ENCODE peak calls at places on chromosomes 16 and 17, in four cellular contexts. One of them, this sample, is unnamed.

GRCh38 chr17:73343168-73343634 is 31.4 kb upstream of the CDC42EP4 start:
- DNase-seq in HCT116: no peak
- DNase-seq in colonic mucosa: no peak
- DNase-seq in prostate gland: no peak
- DNase-seq in this sample: peak

GRCh38 chr17:7695586-7695985 is 7.3 kb downstream of the WRAP53 start:
- DNase-seq in HCT116: no peak
- DNase-seq in colonic mucosa: no peak
- DNase-seq in prostate gland: no peak
- DNase-seq in this sample: no peak

GRCh38 chr16:89507219-89507833 is 877 bp upstream of the SPG7 start:
- DNase-seq in HCT116: no peak
- DNase-seq in colonic mucosa: peak
- DNase-seq in prostate gland: no peak
- DNase-seq in this sample: no peak

GRCh38 chr17:30378191-30378796 is 433 bp upstream of the CPD start:
- DNase-seq in HCT116: no peak
- DNase-seq in colonic mucosa: peak
- DNase-seq in prostate gland: no peak
- DNase-seq in this sample: peak

GRCh38 chr16:16175296-16175695 is 48.0 kb downstream of the ABCC6 start:
- DNase-seq in HCT116: no peak
- DNase-seq in colonic mucosa: no peak
- DNase-seq in prostate gland: no peak
- DNase-seq in this sample: no peak

GRCh38 chr17:6462692-6463091 is 18.4 kb downstream of the PIMREG start:
- DNase-seq in HCT116: no peak
- DNase-seq in colonic mucosa: no peak
- DNase-seq in prostate gland: no peak
- DNase-seq in this sample: no peak

GRCh38 chr17:61926831-61927210 is 961 bp downstream of the INTS2 start:
- DNase-seq in HCT116: no peak
- DNase-seq in colonic mucosa: no peak
- DNase-seq in prostate gland: no peak
- DNase-seq in this sample: no peak

GRCh38 chr17:28744104-28744801 is 442 bp downstream of the TRAF4 start:
- DNase-seq in HCT116: no peak
- DNase-seq in colonic mucosa: peak
- DNase-seq in prostate gland: no peak
- DNase-seq in this sample: peak

GRCh38 chr16:84486126-84486525 is 18.3 kb downstream of the MEAK7 start:
- DNase-seq in HCT116: no peak
- DNase-seq in colonic mucosa: no peak
- DNase-seq in prostate gland: no peak
- DNase-seq in this sample: no peak

GRCh38 chr17:13490906-13491502 is 110.7 kb downstream of the HS3ST3A1 start:
- DNase-seq in HCT116: no peak
- DNase-seq in colonic mucosa: no peak
- DNase-seq in prostate gland: no peak
- DNase-seq in this sample: no peak

GRCh38 chr16:66382171-66382965 is 15.9 kb downstream of the CDH5 start:
- DNase-seq in HCT116: no peak
- DNase-seq in colonic mucosa: no peak
- DNase-seq in prostate gland: no peak
- DNase-seq in this sample: no peak

GRCh38 chr17:66950325-66950724 is 14.2 kb upstream of the CACNG4 start:
- DNase-seq in HCT116: no peak
- DNase-seq in colonic mucosa: no peak
- DNase-seq in prostate gland: no peak
- DNase-seq in this sample: no peak

GRCh38 chr17:46894476-46895151 is 28.3 kb upstream of the GOSR2 start:
- DNase-seq in HCT116: no peak
- DNase-seq in colonic mucosa: no peak
- DNase-seq in prostate gland: no peak
- DNase-seq in this sample: peak

GRCh38 chr17:44235583-44235936 is 16.1 kb upstream of the UBTF start:
- DNase-seq in HCT116: peak
- DNase-seq in colonic mucosa: no peak
- DNase-seq in prostate gland: no peak
- DNase-seq in this sample: no peak

GRCh38 chr17:44230139-44230695 is 10.7 kb upstream of the UBTF start:
- DNase-seq in HCT116: no peak
- DNase-seq in colonic mucosa: no peak
- DNase-seq in prostate gland: no peak
- DNase-seq in this sample: no peak

GRCh38 chr17:44233582-44233981 is 14.1 kb upstream of the UBTF start:
- DNase-seq in HCT116: no peak
- DNase-seq in colonic mucosa: no peak
- DNase-seq in prostate gland: no peak
- DNase-seq in this sample: no peak

GRCh38 chr17:44236444-44236991 is 17.0 kb upstream of the UBTF start:
- DNase-seq in HCT116: no peak
- DNase-seq in colonic mucosa: no peak
- DNase-seq in prostate gland: no peak
- DNase-seq in this sample: no peak

DNA sequence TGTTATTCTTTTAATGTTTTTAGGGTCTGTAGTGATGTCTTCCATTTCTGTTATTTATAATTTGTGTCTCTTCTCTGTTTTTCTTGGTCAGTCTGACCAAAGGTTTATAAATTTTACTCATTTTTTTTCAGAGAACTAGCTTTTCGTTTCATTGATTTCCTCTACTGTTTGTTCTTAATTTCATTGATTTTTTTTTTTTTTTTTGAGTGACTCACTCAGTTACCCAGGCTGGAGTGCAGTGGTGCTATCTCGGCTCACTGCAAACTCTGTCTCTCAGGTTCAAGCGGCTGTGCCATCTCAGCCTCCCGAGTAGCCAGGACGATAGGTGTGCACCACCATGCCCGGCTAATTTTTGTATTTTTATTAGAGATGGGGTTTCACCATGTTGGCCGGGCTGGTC is 12.6 kb upstream of the UBTF start:
- DNase-seq in HCT116: no peak
- DNase-seq in colonic mucosa: no peak
- DNase-seq in prostate gland: no peak
- DNase-seq in this sample: no peak
- H3K4me3 ChIP-seq in HCT116: no peak
- H3K4me3 ChIP-seq in colonic mucosa: no peak
- H3K4me3 ChIP-seq in prostate gland: no peak
- H3K4me3 ChIP-seq in this sample: no peak

GRCh38 chr16:57514891-57515600 is 21.3 kb downstream of the CCDC102A start:
- DNase-seq in HCT116: no peak
- DNase-seq in colonic mucosa: no peak
- DNase-seq in prostate gland: no peak
- DNase-seq in this sample: no peak

GRCh38 chr16:57516176-57516725 is 20.1 kb downstream of the CCDC102A start:
- DNase-seq in HCT116: no peak
- DNase-seq in colonic mucosa: no peak
- DNase-seq in prostate gland: no peak
- DNase-seq in this sample: no peak

GRCh38 chr16:57517397-57518367 is 18.7 kb downstream of the CCDC102A start:
- DNase-seq in HCT116: no peak
- DNase-seq in colonic mucosa: no peak
- DNase-seq in prostate gland: no peak
- DNase-seq in this sample: no peak

GRCh38 chr16:57518520-57518919 is 17.9 kb downstream of the CCDC102A start:
- DNase-seq in HCT116: no peak
- DNase-seq in colonic mucosa: no peak
- DNase-seq in prostate gland: no peak
- DNase-seq in this sample: no peak

DNA sequence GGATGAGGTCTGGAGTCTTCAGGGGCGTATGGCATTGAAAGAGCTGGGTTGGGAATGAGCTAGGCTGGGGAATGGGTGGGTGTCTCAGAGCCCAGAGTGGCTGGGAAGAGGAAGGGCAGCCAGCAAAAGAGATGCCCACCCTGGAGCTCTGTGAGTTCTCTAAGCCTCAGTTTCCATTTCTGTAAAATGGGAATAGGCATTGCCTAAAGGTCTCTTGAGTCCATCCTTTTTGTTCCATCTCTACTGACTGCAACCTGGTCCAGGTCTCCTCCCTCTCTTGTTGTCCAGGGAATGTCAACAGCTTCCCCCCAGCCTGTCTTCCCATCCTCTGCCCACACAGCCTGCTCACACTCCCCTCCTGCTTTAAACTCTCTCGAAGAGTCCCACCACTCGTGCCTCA is 19.6 kb downstream of the CCDC102A start:
- DNase-seq in HCT116: no peak
- DNase-seq in colonic mucosa: no peak
- DNase-seq in prostate gland: no peak
- DNase-seq in this sample: no peak
- H3K4me3 ChIP-seq in HCT116: no peak
- H3K4me3 ChIP-seq in colonic mucosa: no peak
- H3K4me3 ChIP-seq in prostate gland: no peak
- H3K4me3 ChIP-seq in this sample: no peak

DNA sequence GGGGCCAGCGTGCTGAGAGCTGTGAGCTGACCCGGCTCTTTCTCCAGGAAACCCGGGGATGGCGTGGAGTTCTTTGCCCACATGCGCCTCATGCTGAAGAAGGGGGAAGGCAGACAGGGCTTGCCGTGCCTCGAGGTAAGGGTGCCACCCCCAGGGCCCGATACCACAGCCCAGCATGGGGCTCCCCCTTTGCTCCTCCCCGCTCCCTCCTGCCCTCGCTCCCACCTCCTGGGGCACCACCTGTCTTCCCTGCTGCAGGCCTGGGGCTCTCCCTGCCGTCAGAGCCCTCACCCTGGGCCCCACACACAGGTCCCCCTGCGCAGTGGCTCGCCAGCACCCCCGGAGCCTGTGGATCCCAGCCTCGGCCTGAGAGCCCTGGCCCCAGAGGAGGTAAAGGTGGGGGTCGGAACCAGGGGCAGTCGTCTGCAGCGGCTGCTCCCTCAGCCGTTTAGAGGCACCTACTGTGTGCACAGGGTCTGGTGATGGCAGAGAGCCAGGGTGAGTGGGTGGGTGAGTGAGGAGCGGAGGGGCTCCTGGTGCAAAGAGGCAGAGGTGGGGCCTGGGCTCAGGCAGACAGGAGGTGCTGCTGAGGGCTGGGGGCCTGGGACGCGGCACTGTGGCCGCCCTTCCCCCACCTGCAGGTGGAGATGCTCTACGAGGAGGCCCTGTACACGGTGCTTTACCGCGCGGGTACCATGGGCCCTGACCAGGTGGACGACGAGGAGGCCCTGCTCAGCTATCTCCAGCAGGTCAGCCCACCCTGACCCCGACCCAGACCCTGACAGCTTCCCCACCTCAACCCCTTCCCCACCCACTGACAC is 5.6 kb downstream of the BAIAP3 start:
- DNase-seq in HCT116: no peak
- DNase-seq in colonic mucosa: no peak
- DNase-seq in prostate gland: no peak
- DNase-seq in this sample: no peak
- H3K4me3 ChIP-seq in HCT116: no peak
- H3K4me3 ChIP-seq in colonic mucosa: no peak
- H3K4me3 ChIP-seq in prostate gland: no peak
- H3K4me3 ChIP-seq in this sample: no peak

GRCh38 chr17:56173026-56173425 is 19.8 kb downstream of the ANKFN1 start:
- DNase-seq in HCT116: no peak
- DNase-seq in colonic mucosa: no peak
- DNase-seq in prostate gland: no peak
- DNase-seq in this sample: no peak

GRCh38 chr17:56175299-56175935 is 22.1 kb downstream of the ANKFN1 start:
- DNase-seq in HCT116: no peak
- DNase-seq in colonic mucosa: no peak
- DNase-seq in prostate gland: no peak
- DNase-seq in this sample: no peak

GRCh38 chr17:56173958-56174357 is 20.7 kb downstream of the ANKFN1 start:
- DNase-seq in HCT116: no peak
- DNase-seq in colonic mucosa: no peak
- DNase-seq in prostate gland: no peak
- DNase-seq in this sample: no peak

GRCh38 chr17:56176101-56176500 is 22.8 kb downstream of the ANKFN1 start:
- DNase-seq in HCT116: no peak
- DNase-seq in colonic mucosa: no peak
- DNase-seq in prostate gland: no peak
- DNase-seq in this sample: no peak

DNA sequence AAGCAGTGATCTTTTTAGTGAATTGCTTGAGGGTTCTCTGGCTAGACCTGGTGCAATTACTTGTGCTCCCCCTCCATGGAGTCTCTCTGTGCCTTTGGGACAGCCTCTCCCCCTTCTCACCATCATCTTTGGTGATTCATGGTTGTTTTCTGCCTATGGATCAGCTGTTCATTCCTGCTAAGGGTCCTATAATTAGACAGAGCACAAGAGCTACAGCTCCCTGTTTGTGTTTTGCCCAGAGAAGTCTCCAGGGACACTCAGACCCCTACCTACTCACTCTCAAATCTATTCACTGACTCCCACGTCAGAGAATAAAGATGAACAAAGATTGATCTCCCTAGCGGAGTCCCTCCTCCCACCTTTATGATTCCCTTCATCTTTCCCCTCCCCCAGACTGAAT is 21.1 kb downstream of the ANKFN1 start:
- DNase-seq in HCT116: no peak
- DNase-seq in colonic mucosa: no peak
- DNase-seq in prostate gland: no peak
- DNase-seq in this sample: no peak
- H3K4me3 ChIP-seq in HCT116: no peak
- H3K4me3 ChIP-seq in colonic mucosa: no peak
- H3K4me3 ChIP-seq in prostate gland: no peak
- H3K4me3 ChIP-seq in this sample: no peak

GRCh38 chr17:79793924-79794304 is 3.0 kb downstream of the CBX8 start:
- DNase-seq in HCT116: peak
- DNase-seq in colonic mucosa: no peak
- DNase-seq in prostate gland: no peak
- DNase-seq in this sample: peak
- H3K4me3 ChIP-seq in HCT116: no peak
- H3K4me3 ChIP-seq in colonic mucosa: no peak
- H3K4me3 ChIP-seq in prostate gland: no peak
- H3K4me3 ChIP-seq in this sample: peak

GRCh38 chr16:2954228-2954627 is 9.8 kb upstream of the KREMEN2 start:
- DNase-seq in HCT116: no peak
- DNase-seq in colonic mucosa: no peak
- DNase-seq in prostate gland: no peak
- DNase-seq in this sample: no peak
- H3K4me3 ChIP-seq in HCT116: no peak
- H3K4me3 ChIP-seq in colonic mucosa: peak
- H3K4me3 ChIP-seq in prostate gland: no peak
- H3K4me3 ChIP-seq in this sample: no peak

This sample was measured in neural progenitor cell.